ENCODE peak calls at places on chromosome 21, in six cellular contexts. S, N, Q, W, R and G are unnamed samples.

GRCh38 chr21:45300786-45301520 is 13.3 kb upstream of the POFUT2 start:
- DNase-seq in W (no peak), N (no peak), R (no peak), S (no peak), Q (no peak), G (no peak)

GRCh38 chr21:34885636-34886553 is 163.2 kb downstream of the RUNX1 start:
- DNase-seq in R (peak), Q (no peak), W (no peak), S (no peak), N (peak), G (peak)

GRCh38 chr21:45365608-45366241 is 39.2 kb upstream of the COL18A1 start:
- DNase-seq in S (peak), R (peak), N (peak), W (peak), Q (no peak), G (peak)

GRCh38 chr21:35226960-35227741 is 178.0 kb upstream of the RUNX1 start:
- DNase-seq in Q (no peak), N (no peak), W (no peak), S (no peak), R (no peak), G (no peak)

GRCh38 chr21:45988366-45989347 is 7.1 kb downstream of the COL6A1 start:
- DNase-seq in N (no peak), R (no peak), S (no peak), Q (no peak), W (no peak), G (peak)

GRCh38 chr21:45408271-45408791 is 3.4 kb downstream of the COL18A1 start:
- DNase-seq in R (no peak), S (no peak), N (no peak), Q (no peak), W (no peak), G (no peak)

GRCh38 chr21:40386301-40386911 is 460.6 kb downstream of the DSCAM start:
- DNase-seq in W (peak), Q (peak), N (no peak), S (peak), R (no peak), G (peak)

GRCh38 chr21:45845790-45846130 is 135.8 kb upstream of the COL6A1 start:
- DNase-seq in N (no peak), W (no peak), R (no peak), S (no peak), Q (no peak), G (no peak)

GRCh38 chr21:45142469-45142868 is 68.1 kb downstream of the ADARB1 start:
- DNase-seq in Q (no peak), S (no peak), W (no peak), N (peak), R (no peak), G (no peak)

GRCh38 chr21:30434033-30434631 is 4.1 kb downstream of the KRTAP13-4 start:
- DNase-seq in N (no peak), Q (peak), R (no peak), W (peak), S (peak), G (peak)

GRCh38 chr21:35102488-35103407 is 53.6 kb upstream of the RUNX1 start:
- DNase-seq in R (peak), Q (peak), N (no peak), W (no peak), S (no peak), G (no peak)

GRCh38 chr21:33096426-33096825 is 26.5 kb downstream of the OLIG1 start:
- DNase-seq in W (no peak), Q (no peak), S (no peak), R (no peak), N (no peak), G (no peak)

GRCh38 chr21:27771938-27772505 is 805.1 kb upstream of the ADAMTS5 start:
- DNase-seq in R (no peak), N (peak), Q (no peak), W (no peak), S (no peak), G (no peak)

GRCh38 chr21:42043961-42044360 is 27.2 kb upstream of the UMODL1 start:
- DNase-seq in R (no peak), W (no peak), Q (no peak), N (no peak), S (no peak), G (no peak)

GRCh38 chr21:45318556-45319341 is 31.1 kb upstream of the POFUT2 start:
- DNase-seq in W (no peak), N (peak), R (peak), Q (peak), S (peak), G (no peak)

GRCh38 chr21:45257673-45258341 is 29.9 kb downstream of the POFUT2 start:
- DNase-seq in W (no peak), Q (no peak), S (no peak), N (no peak), R (no peak), G (no peak)

GRCh38 chr21:42039911-42040351 is 29.8 kb upstream of the ZBTB21 start:
- DNase-seq in R (no peak), N (no peak), S (no peak), Q (no peak), W (no peak), G (no peak)

GRCh38 chr21:34934350-34934749 is 114.8 kb downstream of the RUNX1 start:
- DNase-seq in S (no peak), N (no peak), Q (no peak), R (no peak), W (no peak), G (no peak)

DNA sequence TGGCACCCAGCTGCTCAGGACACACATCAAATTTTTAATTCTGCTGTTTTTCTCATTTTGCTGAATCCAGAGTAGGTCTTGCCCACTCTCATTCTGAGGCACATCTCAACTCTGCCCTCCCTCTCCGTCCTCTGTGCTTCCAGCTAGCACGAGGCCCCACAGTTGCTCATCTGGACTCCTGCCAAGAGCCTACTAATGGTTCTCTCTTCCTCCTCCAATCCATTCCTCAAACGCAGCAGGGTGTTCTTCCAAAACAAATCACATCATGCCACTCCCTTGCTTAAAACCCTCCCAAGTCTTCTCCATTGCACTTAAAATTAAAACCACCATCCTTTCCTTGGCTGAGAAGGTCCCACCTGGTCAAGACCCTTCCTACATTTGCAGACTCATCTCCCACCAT is 49.8 kb upstream of the SCAF4 start:
- DNase-seq in R (no peak), W (no peak), N (no peak), Q (no peak), S (peak), G (no peak)
- TF ChIP-seq JUN in R (no peak), W (no peak), N (no peak), Q (no peak), S (no peak), G (no peak)

DNA sequence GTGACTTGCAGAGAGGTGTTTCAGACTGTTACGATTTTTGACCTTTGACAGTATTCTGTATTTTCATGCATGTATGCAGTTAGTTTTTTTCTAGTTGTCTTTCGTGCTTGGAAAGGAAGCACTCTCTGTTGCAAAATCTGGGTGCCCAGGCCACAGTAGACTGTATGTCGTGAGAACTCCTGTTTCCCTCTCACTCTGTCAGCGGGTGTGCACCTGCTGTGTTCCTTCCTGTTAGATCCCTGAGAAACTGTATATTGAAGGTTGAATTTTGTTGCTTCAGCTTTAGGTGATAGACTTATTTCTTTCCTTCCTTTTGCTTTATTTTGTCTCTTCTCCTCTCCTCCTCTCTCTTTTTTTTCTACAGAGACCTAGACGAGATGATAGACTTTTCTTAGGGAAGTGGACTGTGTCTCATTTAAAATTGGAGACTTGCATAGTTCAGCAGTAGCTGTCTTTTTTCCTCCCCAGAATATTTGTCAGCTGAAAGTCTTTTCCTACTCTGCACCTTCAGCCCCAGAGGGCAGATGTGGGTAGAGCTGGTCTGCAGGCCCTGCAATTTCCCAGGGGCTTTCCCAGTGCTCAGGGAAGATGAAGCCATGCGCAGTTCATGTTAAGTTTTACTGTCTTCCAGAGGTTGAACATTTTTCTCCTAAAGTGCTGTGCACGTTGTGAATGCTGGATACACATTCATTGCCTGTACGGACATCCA is 1.4 kb downstream of the TRAPPC10 start:
- DNase-seq in W (no peak), N (peak), S (no peak), R (no peak), Q (no peak), G (no peak)
- TF ChIP-seq JUN in W (no peak), N (no peak), S (no peak), R (no peak), Q (no peak), G (no peak)

GRCh38 chr21:36322083-36322424 is 2.1 kb downstream of the MORC3 start:
- DNase-seq in N (no peak), W (no peak), Q (no peak), S (no peak), R (no peak), G (no peak)

GRCh38 chr21:36319767-36320420 is at the start of gene MORC3:
- DNase-seq in R (peak), N (peak), S (peak), Q (peak), W (peak), G (peak)

GRCh38 chr21:36323032-36323431 is 3.0 kb downstream of the MORC3 start:
- DNase-seq in R (no peak), W (no peak), N (peak), S (no peak), Q (no peak), G (no peak)

GRCh38 chr21:36321325-36322082 is 1.5 kb downstream of the MORC3 start:
- DNase-seq in R (no peak), S (no peak), Q (peak), N (peak), W (no peak), G (no peak)

DNA sequence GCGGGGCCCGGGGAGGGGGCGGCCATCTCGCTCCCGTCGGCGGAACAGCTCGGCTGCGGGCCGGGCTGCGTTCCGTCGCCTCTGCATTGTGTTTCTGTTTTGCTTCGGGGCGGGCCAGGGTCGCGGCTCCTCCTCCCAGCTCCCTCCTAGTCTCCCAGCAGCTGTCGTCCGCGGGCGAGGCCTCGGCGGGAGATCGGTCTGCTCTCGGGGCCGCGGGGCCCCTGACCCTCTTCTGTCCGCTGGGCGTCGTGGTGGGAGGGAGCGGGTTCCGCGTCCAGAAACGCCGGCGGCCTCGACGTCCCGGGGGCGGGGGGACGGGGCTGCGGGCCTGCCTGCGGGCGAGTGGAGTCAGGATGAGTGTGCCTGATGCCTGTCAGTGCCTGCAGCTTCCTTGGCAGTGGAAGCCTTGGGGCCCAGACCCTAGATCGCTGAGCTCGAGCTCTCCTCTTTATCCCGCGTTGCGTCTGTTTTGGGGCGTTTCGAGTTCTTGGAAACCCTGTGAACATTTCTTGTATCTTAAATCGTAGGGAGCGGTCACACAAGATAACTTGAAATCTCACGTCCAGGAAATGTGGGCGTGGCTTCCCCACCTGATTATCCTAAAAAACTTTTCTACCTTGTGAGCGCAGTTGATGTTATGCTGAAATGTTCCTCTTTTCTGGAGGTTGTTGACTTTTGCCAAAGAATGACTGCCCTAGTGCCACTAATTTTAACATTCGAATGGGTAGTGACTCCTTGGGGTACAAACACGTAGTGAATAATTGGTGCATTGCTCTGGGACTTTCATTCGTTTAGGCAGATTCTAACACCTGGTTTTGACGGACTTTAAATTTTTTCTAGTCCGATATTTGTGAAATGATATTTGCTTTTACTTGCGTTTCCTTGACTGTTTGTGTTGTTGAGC is 676 bp downstream of the MORC3 start:
- DNase-seq in S (peak), W (no peak), Q (no peak), R (peak), N (peak), G (peak)
- TF ChIP-seq JUN in S (no peak), W (no peak), Q (no peak), R (no peak), N (no peak), G (no peak)

GRCh38 chr21:38567577-38568360 is 69.5 kb upstream of the ERG start:
- DNase-seq in R (no peak), N (no peak), W (peak), S (no peak), Q (no peak), G (no peak)
- TF ChIP-seq JUN in R (no peak), N (no peak), W (no peak), S (no peak), Q (no peak), G (no peak)

DNA sequence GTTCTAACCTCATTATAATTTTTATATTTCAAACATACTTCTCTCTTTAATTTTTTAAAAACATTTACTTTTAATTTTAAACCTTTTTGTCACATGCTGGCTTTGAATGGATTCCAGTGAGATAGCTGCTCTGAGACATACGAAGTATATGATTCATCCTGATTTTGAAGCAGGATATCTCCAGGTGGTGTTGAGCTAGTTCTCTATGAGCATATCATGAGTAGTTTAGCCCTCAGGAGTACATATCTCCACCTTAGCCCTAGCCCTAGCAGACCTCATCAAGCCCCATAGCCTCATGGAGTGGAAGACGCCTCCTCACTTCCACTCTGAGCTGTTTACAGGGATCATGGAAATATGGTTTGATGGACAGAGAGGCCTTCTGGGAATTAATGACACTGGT is 183.2 kb upstream of the C21orf91 start:
- DNase-seq in S (no peak), Q (no peak), W (no peak), N (no peak), R (no peak), G (no peak)
- TF ChIP-seq JUN in S (no peak), Q (no peak), W (no peak), N (no peak), R (no peak), G (no peak)

DNA sequence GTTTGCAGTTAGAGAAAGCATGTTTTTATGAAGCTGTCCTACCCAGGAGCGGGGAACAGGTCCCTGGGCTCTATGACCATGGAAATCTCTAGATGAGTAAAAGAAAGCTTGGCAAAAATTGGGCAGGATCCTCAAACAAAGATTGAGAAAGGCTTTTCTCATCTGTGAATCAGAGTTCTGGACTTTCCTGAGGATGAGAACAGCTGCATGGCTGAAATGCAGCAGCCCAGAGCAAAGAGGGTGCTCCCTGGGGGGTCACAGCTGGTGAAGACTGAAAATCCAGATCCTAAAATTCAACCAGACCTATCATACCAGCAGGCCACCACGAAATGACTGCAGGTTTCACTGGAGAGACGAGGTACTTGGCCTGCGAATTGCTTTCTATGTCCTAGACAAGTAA is 65.7 kb upstream of the APP start:
- DNase-seq in R (no peak), Q (no peak), N (no peak), W (no peak), S (no peak), G (no peak)
- TF ChIP-seq JUN in R (no peak), Q (no peak), N (no peak), W (no peak), S (no peak), G (no peak)

GRCh38 chr21:16502897-16503296 is 773.1 kb downstream of the USP25 start:
- DNase-seq in N (no peak), S (no peak), W (no peak), R (no peak), Q (no peak), G (no peak)
- TF ChIP-seq JUN in N (no peak), S (no peak), W (no peak), R (no peak), Q (no peak), G (no peak)